ENCODE peak calls at places on chromosomes 13 and 19, in ten cellular contexts. E, H, N, X, Q, Z, Y, M, I and G are unnamed samples. For H3K36me3, the result is how much of the 10 kb centered on the place peaks cover.

GRCh38 chr13:20461481-20461859 is 64.2 kb downstream of the CRYL1 start:
- DNase-seq in E (no peak), H (no peak), N (peak), X (no peak), Q (no peak), Z (no peak), Y (no peak), M (no peak), I (no peak), G (no peak)

GRCh38 chr13:90502143-90502542 is 845.3 kb upstream of the MIR17HG start:
- DNase-seq in E (no peak), H (no peak), N (no peak), X (no peak), Q (no peak), Z (no peak), Y (peak), M (no peak), I (no peak), G (no peak)

GRCh38 chr13:20415694-20416107 is 110.0 kb downstream of the CRYL1 start:
- DNase-seq in E (no peak), H (no peak), N (no peak), X (no peak), Q (no peak), Z (no peak), Y (no peak), M (no peak), I (no peak), G (no peak)

GRCh38 chr13:49997935-49998334 is 1.1 kb downstream of the TRIM13 start:
- DNase-seq in E (no peak), H (no peak), N (no peak), X (no peak), Q (no peak), Z (no peak), Y (no peak), M (no peak), I (no peak), G (peak)

GRCh38 chr13:97413694-97414093 is 20.3 kb upstream of the RAP2A start:
- DNase-seq in E (no peak), H (no peak), N (no peak), X (no peak), Q (no peak), Z (no peak), Y (no peak), M (no peak), I (no peak), G (peak)

GRCh38 chr13:23547000-23547590 is 23.1 kb upstream of the TNFRSF19 start:
- DNase-seq in E (no peak), H (peak), N (no peak), X (peak), Q (peak), Z (no peak), Y (peak), M (peak), I (no peak), G (no peak)

GRCh38 chr19:36212895-36213294 is 1.6 kb downstream of the ZNF565 start:
- DNase-seq in E (no peak), H (no peak), N (no peak), X (no peak), Q (no peak), Z (no peak), Y (no peak), M (no peak), I (no peak), G (no peak)

GRCh38 chr13:70253411-70253810 is 145.2 kb upstream of the KLHL1 start:
- DNase-seq in E (no peak), H (no peak), N (peak), X (no peak), Q (no peak), Z (no peak), Y (no peak), M (no peak), I (no peak), G (no peak)

GRCh38 chr13:98504371-98504963 is 72.4 kb downstream of the STK24 start:
- DNase-seq in E (no peak), H (no peak), N (no peak), X (no peak), Q (no peak), Z (peak), Y (no peak), M (no peak), I (no peak), G (no peak)

GRCh38 chr13:98606296-98606695 is 29.4 kb upstream of the STK24 start:
- DNase-seq in E (no peak), H (no peak), N (no peak), X (no peak), Q (no peak), Z (no peak), Y (no peak), M (peak), I (peak), G (no peak)

GRCh38 chr13:25678398-25678797 is 306.6 kb downstream of the ATP8A2 start:
- DNase-seq in E (peak), H (no peak), N (no peak), X (no peak), Q (no peak), Z (no peak), Y (peak), M (peak), I (no peak), G (no peak)

GRCh38 chr19:17806945-17807344 is 12.0 kb downstream of the B3GNT3 start:
- DNase-seq in E (no peak), H (no peak), N (no peak), X (no peak), Q (no peak), Z (no peak), Y (no peak), M (no peak), I (no peak), G (peak)

GRCh38 chr19:19432732-19433131 is 27.3 kb downstream of the GATAD2A start:
- DNase-seq in E (no peak), H (no peak), N (no peak), X (no peak), Q (no peak), Z (no peak), Y (no peak), M (no peak), I (no peak), G (no peak)

GRCh38 chr13:107301724-107302374 is 733.9 kb upstream of the ARGLU1 start:
- DNase-seq in E (no peak), H (no peak), N (no peak), X (no peak), Q (no peak), Z (no peak), Y (no peak), M (no peak), I (no peak), G (no peak)

GRCh38 chr19:10988380-10988779 is 27.6 kb downstream of the SMARCA4 start:
- DNase-seq in E (no peak), H (no peak), N (no peak), X (no peak), Q (no peak), Z (no peak), Y (no peak), M (no peak), I (no peak), G (no peak)
- H3K36me3 ChIP-seq in E (half or more), H (under half), N (half or more), X (under half), Q (under half), Z (under half), Y (half or more), M (half or more), I (under half), G (under half)

DNA sequence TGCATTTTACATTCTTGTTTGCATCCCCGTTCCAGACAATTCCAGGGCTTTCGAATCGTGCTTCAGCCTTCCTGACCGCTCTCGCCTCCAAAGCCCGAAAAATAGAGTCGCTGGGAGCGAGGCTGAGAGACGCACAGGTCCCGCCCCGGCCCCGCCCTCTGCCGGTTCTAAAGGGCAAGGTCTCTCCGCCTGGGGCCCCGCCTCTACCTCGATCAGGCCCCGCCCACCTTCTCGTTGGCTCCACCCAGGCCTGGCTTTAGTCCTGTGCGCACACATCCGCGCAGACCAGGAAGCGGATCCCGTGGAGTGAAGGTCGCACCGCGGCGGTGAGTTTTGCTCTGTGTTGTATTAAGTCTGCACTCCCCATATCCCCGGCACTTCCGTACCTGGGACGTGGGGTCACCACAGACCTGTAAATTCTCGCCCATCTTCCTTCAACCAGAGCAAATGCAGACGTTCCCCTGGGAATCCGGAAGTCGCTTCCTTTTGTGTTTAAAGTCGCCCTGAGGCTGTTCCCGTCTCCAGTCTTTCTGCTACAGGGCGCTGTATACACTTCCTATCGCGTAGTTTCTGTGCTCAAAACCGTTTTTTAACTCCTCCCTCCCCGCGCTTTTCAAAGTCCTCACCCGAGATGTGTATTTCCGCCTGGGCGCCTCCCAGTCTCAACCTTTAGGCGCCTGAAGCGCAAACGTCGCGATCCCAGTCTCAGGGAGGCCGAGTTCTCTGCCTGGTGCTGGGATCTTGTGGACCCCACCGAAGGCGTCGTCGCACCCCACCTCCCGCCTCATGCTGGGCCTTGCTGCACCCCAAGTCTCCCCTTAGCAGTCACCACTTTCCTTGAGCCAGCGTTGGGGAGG is at the start of gene ZNF701:
- DNase-seq in E (peak), H (peak), N (peak), X (peak), Q (peak), Z (peak), Y (peak), M (peak), I (peak), G (peak)
- H3K27ac ChIP-seq in E (peak), H (peak), N (peak), X (peak), Q (peak), Z (peak), Y (peak), M (peak), I (peak), G (peak)

DNA sequence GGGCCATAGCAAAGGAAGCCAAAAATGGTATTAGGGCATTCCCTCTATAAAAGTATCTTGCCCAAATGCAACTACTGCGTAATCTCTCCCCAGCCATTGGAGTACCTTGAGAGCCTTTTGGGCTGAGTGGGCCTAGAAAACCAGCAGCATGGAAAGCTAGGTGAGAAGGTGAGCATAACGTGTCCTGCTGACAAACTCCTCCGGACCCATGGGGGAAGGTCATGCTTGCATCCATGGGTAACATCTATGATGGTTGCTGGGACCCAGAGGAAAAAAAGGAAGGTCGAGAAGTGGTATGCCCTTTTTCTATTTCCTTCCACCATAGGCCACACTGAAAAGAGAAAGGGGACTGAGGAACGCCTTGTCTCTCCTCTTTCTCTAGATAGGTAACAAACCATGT is 57.4 kb downstream of the ZNF728 start:
- DNase-seq in E (no peak), H (no peak), N (no peak), X (no peak), Q (no peak), Z (no peak), Y (no peak), M (no peak), I (no peak), G (no peak)
- H3K4me3 ChIP-seq in E (no peak), H (no peak), N (no peak), X (no peak), Q (no peak), Z (no peak), Y (no peak), M (peak), I (no peak), G (no peak)

GRCh38 chr13:113220141-113220598 is 10.8 kb downstream of the CUL4A start:
- DNase-seq in E (peak), H (peak), N (no peak), X (no peak), Q (no peak), Z (no peak), Y (no peak), M (peak), I (no peak), G (peak)
- H3K36me3 ChIP-seq in E (half or more), H (under half), N (under half), X (under half), Q (under half), Z (under half), Y (half or more), M (half or more), I (under half), G (under half)

GRCh38 chr19:13099073-13099999 is 3.3 kb downstream of the LYL1 start:
- DNase-seq in E (peak), H (peak), N (no peak), X (no peak), Q (peak), Z (peak), Y (peak), M (peak), I (no peak), G (peak)
- H3K27ac ChIP-seq in E (peak), H (no peak), N (no peak), X (peak), Q (peak), Z (peak), Y (peak), M (no peak), I (no peak), G (peak)

GRCh38 chr19:918481-919156 is 1.5 kb downstream of the KISS1R start:
- DNase-seq in E (no peak), H (no peak), N (no peak), X (no peak), Q (no peak), Z (no peak), Y (no peak), M (peak), I (no peak), G (no peak)
- H3K4me3 ChIP-seq in E (no peak), H (no peak), N (no peak), X (no peak), Q (no peak), Z (peak), Y (no peak), M (no peak), I (no peak), G (no peak)

GRCh38 chr19:10774893-10775292 is 57.0 kb downstream of the DNM2 start:
- DNase-seq in E (no peak), H (no peak), N (no peak), X (no peak), Q (no peak), Z (no peak), Y (no peak), M (no peak), I (no peak), G (no peak)
- H3K36me3 ChIP-seq in E (half or more), H (under half), N (half or more), X (under half), Q (under half), Z (under half), Y (half or more), M (half or more), I (under half), G (under half)

GRCh38 chr19:55625004-55625326 is 599 bp upstream of the ZNF784 start:
- DNase-seq in E (no peak), H (no peak), N (no peak), X (no peak), Q (no peak), Z (no peak), Y (no peak), M (no peak), I (no peak), G (no peak)
- H3K27ac ChIP-seq in E (peak), H (peak), N (no peak), X (peak), Q (peak), Z (peak), Y (no peak), M (peak), I (no peak), G (peak)

GRCh38 chr13:51587372-51587771 is 3.1 kb downstream of the WDFY2 start:
- DNase-seq in E (no peak), H (no peak), N (no peak), X (no peak), Q (no peak), Z (no peak), Y (no peak), M (no peak), I (no peak), G (no peak)
- H3K4me3 ChIP-seq in E (no peak), H (no peak), N (no peak), X (no peak), Q (no peak), Z (no peak), Y (no peak), M (no peak), I (no peak), G (no peak)